ENCODE peak calls at places on chromosome 9, in eight cellular contexts. H, N, B, Q, Y, M, D and K are unnamed samples.

GRCh38 chr9:97773723-97774122 is 76.6 kb upstream of the XPA start:
- DNase-seq in H (no peak), N (peak; percentile 33), B (peak; percentile 49), Q (no peak), Y (no peak), M (peak; percentile 6), D (no peak), K (no peak)

GRCh38 chr9:33164138-33164809 is 2.9 kb downstream of the B4GALT1 start:
- DNase-seq in H (no peak), N (peak; percentile 45), B (no peak), Q (no peak), Y (peak; percentile 60), M (peak; percentile 69), D (no peak), K (no peak)

GRCh38 chr9:89489548-89490527 is 8.1 kb downstream of the SEMA4D start:
- DNase-seq in H (no peak), N (no peak), B (no peak), Q (no peak), Y (no peak), M (no peak), D (no peak), K (no peak)

GRCh38 chr9:135137398-135137832 is 49.9 kb downstream of the OLFM1 start:
- DNase-seq in H (no peak), N (peak; percentile 8), B (peak; percentile 12), Q (no peak), Y (no peak), M (peak; percentile 8), D (no peak), K (no peak)

GRCh38 chr9:2764371-2764770 is 47.1 kb downstream of the KCNV2 start:
- DNase-seq in H (no peak), N (no peak), B (peak; percentile 66), Q (no peak), Y (no peak), M (no peak), D (no peak), K (no peak)

GRCh38 chr9:76868897-76869296 is 37.0 kb downstream of the PRUNE2 start:
- DNase-seq in H (no peak), N (peak; percentile 54), B (peak; percentile 62), Q (no peak), Y (no peak), M (no peak), D (no peak), K (no peak)

GRCh38 chr9:135608999-135609317 is 30.4 kb downstream of the GLT6D1 start:
- DNase-seq in H (no peak), N (no peak), B (no peak), Q (no peak), Y (no peak), M (no peak), D (no peak), K (no peak)

GRCh38 chr9:114682846-114683245 is 854 bp upstream of the TEX48 start:
- DNase-seq in H (no peak), N (no peak), B (peak; percentile 49), Q (no peak), Y (no peak), M (no peak), D (no peak), K (no peak)

GRCh38 chr9:114263853-114264510 is 58.9 kb upstream of the ORM1 start:
- DNase-seq in H (no peak), N (no peak), B (no peak), Q (no peak), Y (no peak), M (no peak), D (no peak), K (no peak)

GRCh38 chr9:115642285-115642684 is 511.3 kb upstream of the PAPPA start:
- DNase-seq in H (no peak), N (no peak), B (no peak), Q (no peak), Y (no peak), M (peak; percentile 89), D (no peak), K (no peak)

GRCh38 chr9:92633879-92634278 is 36.1 kb downstream of the IPPK start:
- DNase-seq in H (no peak), N (no peak), B (no peak), Q (no peak), Y (no peak), M (no peak), D (no peak), K (no peak)

GRCh38 chr9:129962889-129963703 is 79.9 kb downstream of the FNBP1 start:
- DNase-seq in H (peak; percentile 57), N (peak; percentile 55), B (peak; percentile 44), Q (no peak), Y (peak; percentile 49), M (peak; percentile 76), D (no peak), K (no peak)

GRCh38 chr9:123414226-123414625 is 58.2 kb downstream of the CRB2 start:
- DNase-seq in H (no peak), N (no peak), B (no peak), Q (no peak), Y (no peak), M (no peak), D (no peak), K (no peak)

GRCh38 chr9:6818292-6818922 is 60.6 kb downstream of the KDM4C start:
- DNase-seq in H (no peak), N (no peak), B (no peak), Q (no peak), Y (no peak), M (no peak), D (no peak), K (no peak)

GRCh38 chr9:98850851-98851729 is 43.6 kb downstream of the GALNT12 start:
- DNase-seq in H (no peak), N (no peak), B (no peak), Q (no peak), Y (no peak), M (peak; percentile 88), D (no peak), K (no peak)

GRCh38 chr9:9912459-9912858 is 700.3 kb downstream of the PTPRD start:
- DNase-seq in H (no peak), N (peak; percentile 4), B (no peak), Q (no peak), Y (no peak), M (no peak), D (no peak), K (no peak)

GRCh38 chr9:78316151-78316892 is 19.4 kb downstream of the PSAT1 start:
- DNase-seq in H (no peak), N (no peak), B (no peak), Q (no peak), Y (no peak), M (no peak), D (no peak), K (no peak)

GRCh38 chr9:36995927-36996471 is 38.1 kb downstream of the PAX5 start:
- DNase-seq in H (peak; percentile 69), N (peak; percentile 47), B (peak; percentile 52), Q (peak; percentile 59), Y (peak; percentile 86), M (peak; percentile 59), D (peak; percentile 68), K (peak; percentile 21)
- TF ChIP-seq CTCF in H (peak; percentile 42), N (peak; percentile 63), B (peak; percentile 69), Q (peak; percentile 63), Y (peak; percentile 80), M (peak; percentile 82), D (peak; percentile 75), K (peak; percentile 75)

DNA sequence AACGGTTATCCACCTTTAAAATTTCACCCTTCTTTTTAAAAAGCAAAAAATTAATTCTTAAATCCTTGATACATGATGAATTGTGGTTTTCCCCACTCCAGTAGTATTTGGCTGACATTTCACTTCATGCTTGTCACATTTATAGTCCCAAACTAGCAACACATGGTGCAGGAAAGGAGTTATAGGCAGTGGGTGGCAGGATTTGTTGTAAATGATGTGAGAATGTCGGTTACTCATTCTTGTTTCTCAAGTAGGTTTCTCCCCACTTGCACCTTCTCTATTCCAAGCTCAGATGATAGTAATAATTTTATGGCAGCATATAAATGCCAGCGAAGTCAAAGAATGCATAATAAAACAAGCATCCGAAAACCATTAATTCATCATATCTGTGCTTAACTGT is 88.3 kb upstream of the ADAMTSL1 start:
- DNase-seq in H (no peak), N (peak; percentile 57), B (peak; percentile 52), Q (no peak), Y (no peak), M (no peak), D (no peak), K (no peak)
- H3K4me3 ChIP-seq in H (no peak overlapping the region), N (no peak overlapping the region), B (no peak overlapping the region), Q (no peak overlapping the region), Y (no peak overlapping the region), M (no peak overlapping the region), D (no peak overlapping the region), K (no peak overlapping the region)

GRCh38 chr9:122265265-122265900 is 701 bp downstream of the MRRF start:
- DNase-seq in H (no peak), N (peak; percentile 46), B (peak; percentile 9), Q (no peak), Y (no peak), M (peak; percentile 54), D (peak; percentile 65), K (no peak)
- TF ChIP-seq CTCF in H (no peak), N (no peak), B (no peak), Q (no peak), Y (no peak), M (no peak), D (no peak), K (no peak)

DNA sequence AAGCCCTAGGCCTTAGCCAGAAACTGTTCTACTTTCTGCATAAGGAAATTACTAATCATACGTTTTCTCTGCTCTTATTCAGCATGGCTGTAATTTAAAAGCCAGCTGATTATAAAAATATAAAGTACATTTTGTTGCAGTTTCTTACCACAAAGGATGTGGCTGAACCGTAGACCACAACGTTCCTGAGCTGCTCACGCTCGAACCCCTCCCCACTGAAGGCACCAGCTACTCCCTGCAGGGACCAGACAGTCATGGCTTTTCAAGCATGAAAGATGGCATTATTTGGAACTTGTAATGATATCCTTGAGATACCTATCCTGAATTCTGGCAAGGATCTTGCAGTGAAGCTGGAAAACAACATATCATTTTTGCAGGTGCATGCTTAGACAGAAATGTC is 91.8 kb upstream of the DMRT1 start:
- DNase-seq in H (no peak), N (peak; percentile 50), B (peak; percentile 63), Q (no peak), Y (no peak), M (no peak), D (no peak), K (no peak)
- H3K4me3 ChIP-seq in H (no peak overlapping the region), N (no peak overlapping the region), B (no peak overlapping the region), Q (no peak overlapping the region), Y (no peak overlapping the region), M (no peak overlapping the region), D (no peak overlapping the region), K (no peak overlapping the region)